ENCODE peak calls at places on chromosomes 2 and 18, in four cellular contexts. R, M, T and Y are unnamed samples.

GRCh38 chr2:160407393-160408204 is 86.0 kb downstream of the RBMS1 start:
- DNase-seq in R (peak), M (no peak), T (no peak), Y (no peak)

GRCh38 chr18:13137041-13137938 is 81.3 kb upstream of the LDLRAD4 start:
- DNase-seq in R (peak), M (no peak), T (no peak), Y (peak)

GRCh38 chr2:10520926-10521325 is 72.8 kb upstream of the ODC1 start:
- DNase-seq in R (no peak), M (no peak), T (no peak), Y (no peak)

GRCh38 chr2:217740796-217741195 is 262.0 kb downstream of the TNS1 start:
- DNase-seq in R (no peak), M (no peak), T (no peak), Y (no peak)

GRCh38 chr2:74440005-74440377 is 1.7 kb downstream of the RTKN start:
- DNase-seq in R (no peak), M (peak), T (peak), Y (no peak)

GRCh38 chr2:115574667-115575066 is 1132.2 kb downstream of the DPP10 start:
- DNase-seq in R (no peak), M (no peak), T (no peak), Y (no peak)

GRCh38 chr2:128346291-128346690 is 27.6 kb upstream of the HS6ST1 start:
- DNase-seq in R (no peak), M (no peak), T (no peak), Y (no peak)

GRCh38 chr18:52334896-52335295 is 5.1 kb upstream of the DCC start:
- DNase-seq in R (no peak), M (no peak), T (no peak), Y (no peak)

GRCh38 chr2:64524604-64525322 is 635 bp downstream of the AFTPH start:
- DNase-seq in R (peak), M (no peak), T (peak), Y (peak)

GRCh38 chr2:15650616-15651366 is 59.1 kb downstream of the DDX1 start:
- DNase-seq in R (no peak), M (no peak), T (no peak), Y (no peak)

GRCh38 chr2:21772624-21773023 is 648.9 kb downstream of the TDRD15 start:
- DNase-seq in R (no peak), M (no peak), T (no peak), Y (no peak)

GRCh38 chr18:63962137-63962536 is 7.7 kb upstream of the SERPINB8 start:
- DNase-seq in R (peak), M (no peak), T (no peak), Y (no peak)

GRCh38 chr2:180599804-180600203 is 380.6 kb upstream of the UBE2E3 start:
- DNase-seq in R (no peak), M (no peak), T (no peak), Y (no peak)

GRCh38 chr18:43661570-43661969 is 384.3 kb upstream of the SYT4 start:
- DNase-seq in R (peak), M (no peak), T (peak), Y (no peak)

GRCh38 chr2:1378456-1379150 is 34.7 kb upstream of the TPO start:
- DNase-seq in R (no peak), M (no peak), T (no peak), Y (no peak)

GRCh38 chr2:146720170-146720569 is 1124.7 kb upstream of the ACVR2A start:
- DNase-seq in R (no peak), M (no peak), T (no peak), Y (no peak)

GRCh38 chr2:84855730-84856129 is 25.2 kb downstream of the TRABD2A start:
- DNase-seq in R (no peak), M (no peak), T (no peak), Y (no peak)

GRCh38 chr2:129760669-129761068 is 218.8 kb upstream of the RAB6C start:
- DNase-seq in R (no peak), M (no peak), T (no peak), Y (no peak)

GRCh38 chr18:76390452-76391035 is 104.5 kb downstream of the ZNF516 start:
- DNase-seq in R (no peak), M (no peak), T (no peak), Y (no peak)

GRCh38 chr2:238881353-238882082 is 33.6 kb downstream of the TWIST2 start:
- DNase-seq in R (no peak), M (no peak), T (no peak), Y (no peak)

GRCh38 chr2:148021059-148021985 is at the start of gene MBD5:
- DNase-seq in R (peak), M (no peak), T (peak), Y (peak)

GRCh38 chr18:75735291-75735690 is 307.8 kb upstream of the SMIM21 start:
- DNase-seq in R (no peak), M (no peak), T (no peak), Y (no peak)

GRCh38 chr2:31344447-31344846 is 70.1 kb downstream of the XDH start:
- DNase-seq in R (no peak), M (no peak), T (no peak), Y (no peak)

GRCh38 chr2:20443276-20443920 is 3.5 kb upstream of the RHOB start:
- DNase-seq in R (peak), M (peak), T (peak), Y (no peak)

GRCh38 chr2:164620873-164621760 is at the start of gene GRB14:
- DNase-seq in R (peak), M (no peak), T (peak), Y (peak)

GRCh38 chr18:10182009-10182624 is 268.3 kb downstream of the VAPA start:
- DNase-seq in R (no peak), M (no peak), T (no peak), Y (no peak)

GRCh38 chr2:159396796-159397195 is 110.3 kb upstream of the WDSUB1 start:
- DNase-seq in R (no peak), M (no peak), T (no peak), Y (no peak)

GRCh38 chr2:17223171-17223570 is 295.1 kb downstream of the RAD51AP2 start:
- DNase-seq in R (no peak), M (no peak), T (no peak), Y (no peak)

GRCh38 chr18:22505136-22505535 is 87.4 kb upstream of the CTAGE1 start:
- DNase-seq in R (peak), M (no peak), T (peak), Y (no peak)

GRCh38 chr2:126658910-126659613 is 3.1 kb downstream of the GYPC start:
- DNase-seq in R (peak), M (peak), T (peak), Y (no peak)

GRCh38 chr2:199704358-199705238 is 146.4 kb downstream of the FTCDNL1 start:
- DNase-seq in R (peak), M (no peak), T (peak), Y (peak)

GRCh38 chr2:1649103-1649870 is 95.0 kb downstream of the PXDN start:
- DNase-seq in R (no peak), M (no peak), T (no peak), Y (no peak)

GRCh38 chr2:15159751-15160177 is 401.4 kb downstream of the NBAS start:
- DNase-seq in R (peak), M (no peak), T (peak), Y (peak)

GRCh38 chr2:239883326-239884050 is 141.7 kb downstream of the NDUFA10 start:
- DNase-seq in R (no peak), M (no peak), T (no peak), Y (no peak)

GRCh38 chr18:48264508-48264907 is 144.7 kb downstream of the ZBTB7C start:
- DNase-seq in R (no peak), M (no peak), T (peak), Y (no peak)

GRCh38 chr18:9787716-9788115 is 79.6 kb downstream of the RAB31 start:
- DNase-seq in R (no peak), M (no peak), T (peak), Y (no peak)

GRCh38 chr2:40534528-40534927 is 82.6 kb upstream of the SLC8A1 start:
- DNase-seq in R (no peak), M (no peak), T (peak), Y (no peak)

GRCh38 chr2:202187570-202187969 is 50.8 kb downstream of the SUMO1 start:
- DNase-seq in R (no peak), M (no peak), T (no peak), Y (no peak)

GRCh38 chr2:216108310-216108966 is 710 bp upstream of the XRCC5 start:
- DNase-seq in R (no peak), M (no peak), T (peak), Y (no peak)